ENCODE peak calls at places on chromosomes 4 and X, in four cellular contexts. H is Caco-2; Z is stimulated activated CD8-positive, alpha-beta memory T cell treated with anti-CD3 and anti-CD28 coated beads, Interleukin-2, amount 100 ng/mL, for 48 hours; V is hypothalamus. Q is an unnamed sample.

GRCh38 chrX:17405225-17405969 is 30.4 kb downstream of the NHS start:
- DNase-seq in Z (no peak), V (no peak), H (peak; percentile 1), Q (no peak)

GRCh38 chr4:68951078-68951805 is at the start of gene UGT2A3:
- DNase-seq in Z (no peak), V (no peak), H (no peak), Q (no peak)

GRCh38 chr4:3221996-3222395 is 27.0 kb upstream of the MSANTD1 start:
- DNase-seq in H (no peak), Z (no peak), V (no peak), Q (no peak)

GRCh38 chr4:172785623-172786022 is 383.0 kb upstream of the GALNT7 start:
- DNase-seq in H (no peak), Z (no peak), V (no peak), Q (no peak)

GRCh38 chr4:36917413-36917812 is 327.1 kb upstream of the NWD2 start:
- DNase-seq in V (no peak), Z (no peak), H (no peak), Q (no peak)

GRCh38 chrX:41824551-41824950 is 98.8 kb downstream of the CASK start:
- DNase-seq in V (no peak), Z (no peak), H (peak; percentile 5), Q (no peak)

GRCh38 chr4:54255881-54256280 is 26.8 kb downstream of the PDGFRA start:
- DNase-seq in Z (no peak), V (no peak), H (no peak), Q (no peak)

GRCh38 chr4:31005037-31005436 is 284.9 kb downstream of the PCDH7 start:
- DNase-seq in H (no peak), Z (no peak), V (no peak), Q (no peak)

GRCh38 chr4:146960634-146961033 is 15.0 kb upstream of the TTC29 start:
- DNase-seq in Z (no peak), V (no peak), H (no peak), Q (no peak)

Q was measured in HuH-7.5.